ENCODE peak calls at places on chromosome 17, in nine cellular contexts. One of them, this sample, is unnamed.

GRCh38 chr17:66527335-66527734 is 224.9 kb downstream of the PRKCA start:
- DNase-seq in cardiac muscle cell: no peak
- DNase-seq in thoracic aorta: no peak
- DNase-seq in lower leg skin: no peak
- DNase-seq in AG04450: no peak
- DNase-seq in choroid plexus epithelial cell: no peak
- DNase-seq in transverse colon: no peak
- DNase-seq in cardiac fibroblast: no peak
- DNase-seq in tibial artery: no peak
- DNase-seq in this sample: no peak

GRCh38 chr17:34582185-34582900 is 3.0 kb downstream of the TMEM132E start:
- DNase-seq in lower leg skin: no peak
- DNase-seq in thoracic aorta: no peak
- DNase-seq in cardiac fibroblast: no peak
- DNase-seq in cardiac muscle cell: no peak
- DNase-seq in AG04450: no peak
- DNase-seq in transverse colon: no peak
- DNase-seq in tibial artery: no peak
- DNase-seq in choroid plexus epithelial cell: no peak
- DNase-seq in this sample: no peak

GRCh38 chr17:71709974-71710373 is 410.8 kb upstream of the SOX9 start:
- DNase-seq in cardiac muscle cell: no peak
- DNase-seq in cardiac fibroblast: no peak
- DNase-seq in AG04450: no peak
- DNase-seq in thoracic aorta: no peak
- DNase-seq in choroid plexus epithelial cell: no peak
- DNase-seq in lower leg skin: no peak
- DNase-seq in tibial artery: no peak
- DNase-seq in transverse colon: no peak
- DNase-seq in this sample: no peak

GRCh38 chr17:78797213-78797612 is 15.1 kb upstream of the CYTH1 start:
- DNase-seq in tibial artery: no peak
- DNase-seq in thoracic aorta: no peak
- DNase-seq in choroid plexus epithelial cell: no peak
- DNase-seq in transverse colon: no peak
- DNase-seq in AG04450: no peak
- DNase-seq in cardiac muscle cell: no peak
- DNase-seq in lower leg skin: no peak
- DNase-seq in cardiac fibroblast: no peak
- DNase-seq in this sample: no peak

GRCh38 chr17:82203920-82204319 is 8.7 kb downstream of the CCDC57 start:
- DNase-seq in thoracic aorta: no peak
- DNase-seq in lower leg skin: no peak
- DNase-seq in cardiac fibroblast: no peak
- DNase-seq in AG04450: no peak
- DNase-seq in choroid plexus epithelial cell: no peak
- DNase-seq in transverse colon: no peak
- DNase-seq in cardiac muscle cell: no peak
- DNase-seq in tibial artery: no peak
- DNase-seq in this sample: no peak

GRCh38 chr17:9926150-9926804 is 21.2 kb upstream of the RCVRN start:
- DNase-seq in transverse colon: no peak
- DNase-seq in AG04450: no peak
- DNase-seq in thoracic aorta: no peak
- DNase-seq in cardiac fibroblast: no peak
- DNase-seq in tibial artery: no peak
- DNase-seq in choroid plexus epithelial cell: no peak
- DNase-seq in cardiac muscle cell: no peak
- DNase-seq in lower leg skin: no peak
- DNase-seq in this sample: no peak

GRCh38 chr17:20218231-20218630 is 209.1 kb downstream of the SPECC1 start:
- DNase-seq in AG04450: no peak
- DNase-seq in cardiac fibroblast: no peak
- DNase-seq in lower leg skin: no peak
- DNase-seq in tibial artery: no peak
- DNase-seq in choroid plexus epithelial cell: no peak
- DNase-seq in thoracic aorta: no peak
- DNase-seq in transverse colon: no peak
- DNase-seq in cardiac muscle cell: no peak
- DNase-seq in this sample: no peak

GRCh38 chr17:12256380-12256995 is 235.8 kb downstream of the MAP2K4 start:
- DNase-seq in transverse colon: peak
- DNase-seq in thoracic aorta: no peak
- DNase-seq in cardiac muscle cell: peak
- DNase-seq in choroid plexus epithelial cell: peak
- DNase-seq in AG04450: peak
- DNase-seq in lower leg skin: no peak
- DNase-seq in tibial artery: no peak
- DNase-seq in cardiac fibroblast: peak
- DNase-seq in this sample: no peak

GRCh38 chr17:78923660-78924453 is 1.3 kb downstream of the TIMP2 start:
- DNase-seq in transverse colon: peak
- DNase-seq in cardiac fibroblast: no peak
- DNase-seq in cardiac muscle cell: no peak
- DNase-seq in thoracic aorta: no peak
- DNase-seq in lower leg skin: peak
- DNase-seq in tibial artery: peak
- DNase-seq in AG04450: no peak
- DNase-seq in choroid plexus epithelial cell: no peak
- DNase-seq in this sample: peak

GRCh38 chr17:27445971-27446370 is 10.3 kb upstream of the KSR1 start:
- DNase-seq in cardiac muscle cell: no peak
- DNase-seq in tibial artery: no peak
- DNase-seq in thoracic aorta: no peak
- DNase-seq in AG04450: no peak
- DNase-seq in lower leg skin: no peak
- DNase-seq in choroid plexus epithelial cell: no peak
- DNase-seq in cardiac fibroblast: no peak
- DNase-seq in transverse colon: no peak
- DNase-seq in this sample: no peak

GRCh38 chr17:7781467-7781866 is 52.5 kb upstream of the KDM6B start:
- DNase-seq in thoracic aorta: no peak
- DNase-seq in lower leg skin: no peak
- DNase-seq in tibial artery: no peak
- DNase-seq in cardiac fibroblast: peak
- DNase-seq in AG04450: no peak
- DNase-seq in choroid plexus epithelial cell: peak
- DNase-seq in transverse colon: no peak
- DNase-seq in cardiac muscle cell: peak
- DNase-seq in this sample: peak

GRCh38 chr17:63838586-63839184 is 3.8 kb downstream of the SMARCD2 start:
- DNase-seq in cardiac muscle cell: peak
- DNase-seq in cardiac fibroblast: peak
- DNase-seq in AG04450: no peak
- DNase-seq in choroid plexus epithelial cell: peak
- DNase-seq in transverse colon: peak
- DNase-seq in thoracic aorta: peak
- DNase-seq in lower leg skin: peak
- DNase-seq in tibial artery: peak
- DNase-seq in this sample: peak

GRCh38 chr17:63140255-63140654 is 174.2 kb downstream of the TANC2 start:
- DNase-seq in AG04450: no peak
- DNase-seq in tibial artery: no peak
- DNase-seq in thoracic aorta: no peak
- DNase-seq in cardiac fibroblast: peak
- DNase-seq in choroid plexus epithelial cell: peak
- DNase-seq in transverse colon: peak
- DNase-seq in lower leg skin: no peak
- DNase-seq in cardiac muscle cell: peak
- DNase-seq in this sample: no peak

GRCh38 chr17:17175917-17176316 is 30.2 kb downstream of the PLD6 start:
- DNase-seq in tibial artery: peak
- DNase-seq in cardiac muscle cell: no peak
- DNase-seq in cardiac fibroblast: no peak
- DNase-seq in choroid plexus epithelial cell: no peak
- DNase-seq in lower leg skin: no peak
- DNase-seq in transverse colon: no peak
- DNase-seq in AG04450: no peak
- DNase-seq in thoracic aorta: no peak
- DNase-seq in this sample: no peak

GRCh38 chr17:35084987-35085386 is 21.5 kb upstream of the RFFL start:
- DNase-seq in lower leg skin: no peak
- DNase-seq in transverse colon: peak
- DNase-seq in cardiac muscle cell: no peak
- DNase-seq in AG04450: no peak
- DNase-seq in tibial artery: no peak
- DNase-seq in choroid plexus epithelial cell: peak
- DNase-seq in thoracic aorta: no peak
- DNase-seq in cardiac fibroblast: peak
- DNase-seq in this sample: no peak

GRCh38 chr17:32302037-32302436 is 36.4 kb downstream of the RHBDL3 start:
- DNase-seq in thoracic aorta: no peak
- DNase-seq in transverse colon: no peak
- DNase-seq in AG04450: no peak
- DNase-seq in cardiac fibroblast: no peak
- DNase-seq in tibial artery: no peak
- DNase-seq in lower leg skin: no peak
- DNase-seq in cardiac muscle cell: no peak
- DNase-seq in choroid plexus epithelial cell: no peak
- DNase-seq in this sample: no peak

DNA sequence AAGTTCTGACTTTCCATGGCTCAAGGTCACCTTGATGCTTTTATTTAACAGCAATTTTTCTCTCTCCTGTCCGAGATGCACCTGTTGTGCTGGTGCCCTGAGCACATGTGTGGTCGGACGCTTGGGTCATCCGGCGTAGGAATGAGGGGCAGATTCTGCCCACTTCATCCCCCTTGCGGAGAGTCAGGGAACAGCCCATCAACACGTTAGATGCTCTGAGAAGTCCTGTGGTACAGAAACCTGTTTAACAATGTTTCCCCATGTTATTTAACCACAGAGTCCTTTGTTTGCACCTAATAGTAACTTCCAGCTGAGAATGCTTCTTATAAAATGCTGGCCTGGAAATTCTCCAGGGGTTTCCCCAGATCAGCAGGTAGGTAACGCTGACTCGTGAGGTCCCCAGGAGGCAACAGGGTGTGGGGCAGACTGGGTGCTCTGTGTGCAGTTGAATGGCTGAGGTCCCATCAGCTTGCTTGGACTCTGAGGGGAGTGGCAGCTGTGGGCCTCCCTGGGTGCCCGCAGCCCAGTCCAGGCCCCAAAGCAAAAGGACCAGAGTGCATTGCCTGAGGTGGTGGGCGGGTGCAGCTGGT is 17.8 kb downstream of the DOC2B start:
- DNase-seq in cardiac fibroblast: no peak
- DNase-seq in lower leg skin: no peak
- DNase-seq in AG04450: no peak
- DNase-seq in thoracic aorta: no peak
- DNase-seq in transverse colon: no peak
- DNase-seq in cardiac muscle cell: no peak
- DNase-seq in choroid plexus epithelial cell: peak
- DNase-seq in tibial artery: no peak
- DNase-seq in this sample: no peak
- TF ChIP-seq CTCF in cardiac fibroblast: no peak
- TF ChIP-seq CTCF in lower leg skin: no peak
- TF ChIP-seq CTCF in AG04450: peak
- TF ChIP-seq CTCF in thoracic aorta: no peak
- TF ChIP-seq CTCF in transverse colon: no peak
- TF ChIP-seq CTCF in cardiac muscle cell: peak
- TF ChIP-seq CTCF in choroid plexus epithelial cell: peak
- TF ChIP-seq CTCF in tibial artery: no peak
- TF ChIP-seq CTCF in this sample: no peak

DNA sequence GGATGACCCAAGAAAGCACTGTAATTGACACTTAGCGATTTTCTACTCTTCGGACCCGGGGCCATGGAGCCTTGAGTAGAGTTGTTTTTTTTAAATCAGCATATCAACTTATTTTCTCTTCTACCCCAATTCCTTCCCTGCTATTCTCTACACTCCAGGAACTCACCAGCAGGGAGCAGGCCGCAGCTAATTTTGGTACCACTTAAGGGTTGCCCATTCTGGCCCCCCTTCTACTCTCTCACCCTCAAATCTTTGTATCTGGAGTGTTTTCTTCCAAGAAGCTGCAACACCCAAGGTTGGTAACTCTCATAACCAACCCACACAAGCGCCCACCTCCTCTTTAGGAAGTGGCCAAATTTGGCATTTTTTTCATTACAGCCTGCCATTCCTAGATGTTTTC is 5.5 kb upstream of the ERAL1 start:
- DNase-seq in thoracic aorta: no peak
- DNase-seq in AG04450: no peak
- DNase-seq in tibial artery: no peak
- DNase-seq in cardiac muscle cell: no peak
- DNase-seq in choroid plexus epithelial cell: peak
- DNase-seq in transverse colon: no peak
- DNase-seq in cardiac fibroblast: no peak
- DNase-seq in lower leg skin: no peak
- DNase-seq in this sample: no peak
- TF ChIP-seq CTCF in thoracic aorta: no peak
- TF ChIP-seq CTCF in AG04450: peak
- TF ChIP-seq CTCF in tibial artery: no peak
- TF ChIP-seq CTCF in cardiac muscle cell: peak
- TF ChIP-seq CTCF in choroid plexus epithelial cell: peak
- TF ChIP-seq CTCF in transverse colon: no peak
- TF ChIP-seq CTCF in cardiac fibroblast: no peak
- TF ChIP-seq CTCF in lower leg skin: no peak
- TF ChIP-seq CTCF in this sample: no peak

DNA sequence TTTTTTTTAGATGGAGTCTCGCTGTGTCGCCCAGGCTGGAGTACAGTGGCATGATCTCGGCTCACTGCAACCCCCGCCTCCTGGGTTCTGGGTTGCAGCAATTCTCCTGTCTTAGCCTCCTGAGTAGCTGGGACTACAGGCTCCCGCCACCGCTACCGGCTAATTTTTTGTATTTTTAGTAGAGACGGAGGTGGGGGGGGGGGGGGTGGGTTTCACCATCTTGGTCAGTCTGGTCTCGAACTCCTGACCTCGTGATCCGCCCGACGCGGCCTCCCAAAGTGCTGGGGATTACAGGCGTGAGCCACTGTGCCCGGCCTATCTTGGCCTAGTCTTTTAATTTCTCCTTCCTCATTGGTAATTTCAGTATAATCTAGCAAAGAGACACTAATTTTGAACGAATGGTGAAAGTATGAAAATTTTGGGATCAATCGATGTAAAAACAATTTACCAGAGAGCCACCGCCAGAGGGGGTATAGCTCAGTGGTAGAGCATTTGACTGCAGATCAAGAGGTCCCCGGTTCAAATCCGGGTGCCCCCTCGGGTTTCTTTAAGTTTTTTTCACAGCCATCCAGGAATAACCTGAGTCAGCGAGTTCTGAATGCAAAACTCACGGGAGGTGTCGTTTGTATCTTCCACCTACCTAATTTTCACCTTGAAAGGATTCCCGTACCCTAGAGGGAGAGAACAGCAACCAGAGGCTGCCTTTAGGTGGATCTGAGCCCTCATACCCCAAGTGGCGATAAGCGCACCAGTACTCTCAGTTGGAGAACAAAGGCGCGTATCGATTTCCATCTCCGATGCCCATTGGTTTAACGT is 2.5 kb upstream of the LASP1 start:
- DNase-seq in transverse colon: peak
- DNase-seq in AG04450: no peak
- DNase-seq in lower leg skin: peak
- DNase-seq in thoracic aorta: no peak
- DNase-seq in cardiac fibroblast: peak
- DNase-seq in cardiac muscle cell: peak
- DNase-seq in choroid plexus epithelial cell: peak
- DNase-seq in tibial artery: peak
- DNase-seq in this sample: peak
- TF ChIP-seq CTCF in transverse colon: peak
- TF ChIP-seq CTCF in AG04450: peak
- TF ChIP-seq CTCF in lower leg skin: no peak
- TF ChIP-seq CTCF in thoracic aorta: peak
- TF ChIP-seq CTCF in cardiac fibroblast: no peak
- TF ChIP-seq CTCF in cardiac muscle cell: peak
- TF ChIP-seq CTCF in choroid plexus epithelial cell: peak
- TF ChIP-seq CTCF in tibial artery: peak
- TF ChIP-seq CTCF in this sample: no peak

GRCh38 chr17:44409309-44410028 is 20.0 kb upstream of the ITGA2B start:
- DNase-seq in lower leg skin: no peak
- DNase-seq in thoracic aorta: no peak
- DNase-seq in tibial artery: no peak
- DNase-seq in transverse colon: no peak
- DNase-seq in choroid plexus epithelial cell: no peak
- DNase-seq in cardiac muscle cell: no peak
- DNase-seq in AG04450: no peak
- DNase-seq in cardiac fibroblast: no peak
- DNase-seq in this sample: no peak
- TF ChIP-seq CTCF in lower leg skin: no peak
- TF ChIP-seq CTCF in thoracic aorta: no peak
- TF ChIP-seq CTCF in tibial artery: no peak
- TF ChIP-seq CTCF in transverse colon: no peak
- TF ChIP-seq CTCF in choroid plexus epithelial cell: no peak
- TF ChIP-seq CTCF in cardiac muscle cell: no peak
- TF ChIP-seq CTCF in AG04450: no peak
- TF ChIP-seq CTCF in cardiac fibroblast: peak
- TF ChIP-seq CTCF in this sample: no peak